ENCODE peak calls at places on chromosomes 6 and 20, in six cellular contexts. N is PC-3, W is GM03348, J is kidney tubule cell, O is brain microvascular endothelial cell, B is small intestine. V is an unnamed sample.

GRCh38 chr6:48068326-48069191 is 42.4 kb downstream of the PTCHD4 start:
- DNase-seq in N (no peak), W (peak; percentile 23), J (no peak), O (no peak), B (no peak), V (no peak)

GRCh38 chr6:132147530-132148011 is 196.4 kb upstream of the CCN2 start:
- DNase-seq in N (no peak), W (peak; percentile 77), J (peak; percentile 31), O (peak; percentile 84), B (no peak), V (no peak)

GRCh38 chr6:157531169-157531985 is 150.4 kb downstream of the ZDHHC14 start:
- DNase-seq in N (no peak), W (no peak), J (peak; percentile 80), O (no peak), B (peak; percentile 94), V (no peak)

GRCh38 chr6:139364302-139364981 is 10.0 kb downstream of the CITED2 start:
- DNase-seq in N (peak; percentile 64), W (peak; percentile 68), J (peak; percentile 62), O (no peak), B (peak; percentile 59), V (no peak)

GRCh38 chr6:137722749-137723272 is 144.2 kb upstream of the TNFAIP3 start:
- DNase-seq in N (no peak), W (no peak), J (no peak), O (no peak), B (no peak), V (no peak)

GRCh38 chr6:33768644-33769120 is 20.2 kb downstream of the LEMD2 start:
- DNase-seq in N (peak; percentile 86), W (peak; percentile 93), J (peak; percentile 76), O (peak; percentile 74), B (peak; percentile 78), V (peak; percentile 47)

GRCh38 chr6:14406616-14407343 is 289.2 kb downstream of the CD83 start:
- DNase-seq in N (no peak), W (no peak), J (no peak), O (no peak), B (no peak), V (no peak)

GRCh38 chr6:34459899-34460593 is 5.8 kb upstream of the PACSIN1 start:
- DNase-seq in N (peak; percentile 73), W (peak; percentile 68), J (peak; percentile 54), O (peak; percentile 39), B (peak; percentile 64), V (peak; percentile 17)

GRCh38 chr6:107657755-107658461 is 166.2 kb downstream of the SCML4 start:
- DNase-seq in N (no peak), W (no peak), J (peak; percentile 14), O (peak; percentile 67), B (peak; percentile 42), V (no peak)

GRCh38 chr20:34979366-34980153 is 23.9 kb downstream of the MYH7B start:
- DNase-seq in N (no peak), W (no peak), J (no peak), O (no peak), B (peak; percentile 62), V (no peak)

GRCh38 chr20:40335437-40335836 is 353.6 kb downstream of the MAFB start:
- DNase-seq in N (no peak), W (no peak), J (no peak), O (no peak), B (no peak), V (no peak)

GRCh38 chr6:170464080-170464479 is 89.0 kb downstream of the PSMB1 start:
- DNase-seq in N (no peak), W (no peak), J (no peak), O (no peak), B (no peak), V (no peak)

GRCh38 chr6:55664581-55665223 is 85.7 kb upstream of the HMGCLL1 start:
- DNase-seq in N (peak; percentile 72), W (no peak), J (no peak), O (no peak), B (no peak), V (no peak)

GRCh38 chr20:17693534-17694001 is 6.2 kb upstream of the BANF2 start:
- DNase-seq in N (no peak), W (no peak), J (no peak), O (no peak), B (no peak), V (no peak)

GRCh38 chr6:156729248-156729647 is 47.9 kb upstream of the ARID1B start:
- DNase-seq in N (peak; percentile 75), W (no peak), J (peak; percentile 89), O (peak; percentile 79), B (no peak), V (no peak)

GRCh38 chr20:6769953-6770831 is 2.7 kb downstream of the BMP2 start:
- DNase-seq in N (no peak), W (peak; percentile 18), J (peak; percentile 76), O (peak; percentile 14), B (peak; percentile 43), V (no peak)

GRCh38 chr6:132413501-132413805 is 12.2 kb upstream of the MOXD1 start:
- DNase-seq in N (no peak), W (no peak), J (no peak), O (no peak), B (no peak), V (no peak)

GRCh38 chr6:36556281-36556680 is 9.0 kb upstream of the STK38 start:
- DNase-seq in N (no peak), W (no peak), J (no peak), O (no peak), B (no peak), V (no peak)

GRCh38 chr20:23419995-23420901 is 1.0 kb downstream of the NAPB start:
- DNase-seq in N (peak; percentile 61), W (peak; percentile 70), J (peak; percentile 71), O (peak; percentile 47), B (peak; percentile 46), V (peak; percentile 34)

GRCh38 chr6:35327349-35328027 is 14.9 kb upstream of the PPARD start:
- DNase-seq in N (peak; percentile 71), W (peak; percentile 77), J (peak; percentile 55), O (peak; percentile 56), B (peak; percentile 74), V (peak; percentile 67)

GRCh38 chr20:3679749-3680700 is 1.8 kb downstream of the ADAM33 start:
- DNase-seq in N (no peak), W (peak; percentile 95), J (no peak), O (peak; percentile 44), B (no peak), V (no peak)

GRCh38 chr20:23061713-23062561 is 12.5 kb upstream of the THBD start:
- DNase-seq in N (peak; percentile 73), W (peak; percentile 82), J (peak; percentile 70), O (peak; percentile 85), B (peak; percentile 10), V (no peak)

GRCh38 chr20:32973077-32973717 is 31.0 kb downstream of the SUN5 start:
- DNase-seq in N (no peak), W (no peak), J (no peak), O (no peak), B (no peak), V (no peak)

GRCh38 chr6:105243487-105243886 is 63.7 kb upstream of the POPDC3 start:
- DNase-seq in N (no peak), W (no peak), J (no peak), O (no peak), B (no peak), V (no peak)

GRCh38 chr6:157187182-157188093 is 135.9 kb downstream of the TMEM242 start:
- DNase-seq in N (peak; percentile 7), W (no peak), J (peak; percentile 54), O (no peak), B (peak; percentile 33), V (no peak)

GRCh38 chr20:31669876-31670275 is 32.2 kb downstream of the COX4I2 start:
- DNase-seq in N (no peak), W (no peak), J (no peak), O (no peak), B (no peak), V (no peak)

GRCh38 chr20:32354592-32355416 is 3.3 kb upstream of the ASXL1 start:
- DNase-seq in N (peak; percentile 84), W (peak; percentile 31), J (peak; percentile 66), O (peak; percentile 74), B (no peak), V (no peak)

GRCh38 chr6:126718600-126719327 is 378.8 kb downstream of the CENPW start:
- DNase-seq in N (no peak), W (no peak), J (no peak), O (no peak), B (no peak), V (no peak)

GRCh38 chr6:170243791-170244291 is 47.0 kb downstream of the DLL1 start:
- DNase-seq in N (no peak), W (no peak), J (no peak), O (no peak), B (peak; percentile 12), V (no peak)

GRCh38 chr20:45392733-45393132 is 14.6 kb upstream of the TP53TG5 start:
- DNase-seq in N (peak; percentile 46), W (no peak), J (no peak), O (no peak), B (no peak), V (no peak)

GRCh38 chr6:142820336-142821016 is 124.5 kb downstream of the HIVEP2 start:
- DNase-seq in N (no peak), W (no peak), J (no peak), O (no peak), B (no peak), V (no peak)

GRCh38 chr20:57953638-57954037 is 243.8 kb upstream of the PMEPA1 start:
- DNase-seq in N (peak; percentile 59), W (no peak), J (peak; percentile 30), O (peak; percentile 51), B (no peak), V (no peak)

GRCh38 chr6:137105375-137105774 is 60.6 kb upstream of the IL20RA start:
- DNase-seq in N (no peak), W (no peak), J (no peak), O (no peak), B (peak; percentile 32), V (no peak)

V was measured in activated T-helper 1 cell treated with Interleukin-2 at 50 U/mL for 16 hours.